ENCODE peak calls at places on chromosomes 13 and 19, in nine cellular contexts. U is stimulated activated CD8-positive, alpha-beta memory T cell treated with anti-CD3 and anti-CD28 coated beads, Interleukin-7, amount 100 ng/mL, for 1 hour; R is IMR-90; H is germinal center; B is AG09319; N is stimulated activated effector memory CD8-positive, alpha-beta T cell treated with anti-CD3 and anti-CD28 coated beads, Interleukin-12 subunit alpha, Interleukin-12 subunit beta, amount 100 ng/mL, for 72 hours; A is ELR; F is HEK293T; V is MCF 10A. W is an unnamed sample.

GRCh38 chr13:108342369-108343289 is 73.1 kb downstream of the TNFSF13B start:
- DNase-seq in U (no peak), R (peak; percentile 35), H (no peak), B (no peak), N (no peak), A (peak; percentile 40), F (no peak), V (peak; percentile 52), W (peak; percentile 44)

GRCh38 chr13:71607575-71607974 is 259.4 kb downstream of the DACH1 start:
- DNase-seq in U (no peak), R (no peak), H (no peak), B (no peak), N (no peak), A (no peak), F (no peak), V (no peak), W (no peak)

GRCh38 chr13:110261166-110262081 is 45.5 kb downstream of the COL4A1 start:
- DNase-seq in U (no peak), R (no peak), H (no peak), B (no peak), N (no peak), A (peak; percentile 19), F (no peak), V (peak; percentile 50), W (no peak)

GRCh38 chr19:14472202-14472961 is 2.8 kb downstream of the PTGER1 start:
- DNase-seq in U (peak; percentile 72), R (peak; percentile 18), H (peak; percentile 91), B (no peak), N (peak; percentile 97), A (peak; percentile 73), F (peak; percentile 80), V (peak; percentile 59), W (peak; percentile 92)

GRCh38 chr19:54921082-54921481 is 15.1 kb downstream of the NCR1 start:
- DNase-seq in U (no peak), R (no peak), H (no peak), B (no peak), N (no peak), A (no peak), F (no peak), V (no peak), W (no peak)

GRCh38 chr19:35462476-35462953 is 14.5 kb downstream of the FFAR2 start:
- DNase-seq in U (peak; percentile 8), R (no peak), H (peak; percentile 77), B (no peak), N (peak; percentile 62), A (no peak), F (no peak), V (no peak), W (no peak)

GRCh38 chr13:74200081-74200480 is 65.9 kb upstream of the KLF12 start:
- DNase-seq in U (no peak), R (peak; percentile 86), H (no peak), B (no peak), N (no peak), A (peak; percentile 53), F (no peak), V (no peak), W (no peak)

GRCh38 chr19:18254546-18255500 is 19.4 kb downstream of the IQCN start:
- DNase-seq in U (no peak), R (no peak), H (peak; percentile 60), B (no peak), N (no peak), A (no peak), F (no peak), V (no peak), W (no peak)

GRCh38 chr19:18708452-18709231 is 25.2 kb downstream of the CRTC1 start:
- DNase-seq in U (no peak), R (no peak), H (no peak), B (no peak), N (no peak), A (no peak), F (no peak), V (no peak), W (no peak)

GRCh38 chr19:46404039-46404883 is 9.1 kb downstream of the CCDC8 start:
- DNase-seq in U (no peak), R (peak; percentile 31), H (no peak), B (no peak), N (no peak), A (peak; percentile 62), F (no peak), V (no peak), W (peak; percentile 74)

GRCh38 chr19:48842744-48843162 is 6.5 kb upstream of the HSD17B14 start:
- DNase-seq in U (no peak), R (peak; percentile 48), H (peak; percentile 53), B (no peak), N (peak; percentile 77), A (peak; percentile 73), F (peak; percentile 62), V (peak; percentile 67), W (peak; percentile 64)

GRCh38 chr19:14555918-14556661 is 15.8 kb downstream of the NDUFB7 start:
- DNase-seq in U (no peak), R (peak; percentile 34), H (no peak), B (no peak), N (no peak), A (peak; percentile 72), F (no peak), V (peak; percentile 74), W (no peak)

GRCh38 chr19:22532388-22533310 is 101.5 kb upstream of the ZNF492 start:
- DNase-seq in U (no peak), R (no peak), H (no peak), B (no peak), N (no peak), A (no peak), F (no peak), V (no peak), W (no peak)

GRCh38 chr19:19656451-19657396 is 6.8 kb downstream of the ATP13A1 start:
- DNase-seq in U (no peak), R (no peak), H (no peak), B (no peak), N (no peak), A (no peak), F (no peak), V (no peak), W (peak; percentile 3)

W was measured in GM03348.